ENCODE peak calls at places on chromosomes 6 and 20, in four cellular contexts. C, W, G and O are unnamed samples.

GRCh38 chr6:128710305-128710704 is 172.6 kb upstream of the LAMA2 start:
- DNase-seq in C (no peak), W (no peak), G (no peak), O (no peak)

GRCh38 chr6:11121851-11122250 is 10.3 kb upstream of the ERVFRD-1 start:
- DNase-seq in C (no peak), W (no peak), G (no peak), O (no peak)

GRCh38 chr6:90466191-90466940 is 120.5 kb downstream of the MAP3K7 start:
- DNase-seq in C (no peak), W (no peak), G (no peak), O (no peak)

GRCh38 chr6:14917101-14917500 is 328.8 kb upstream of the JARID2 start:
- DNase-seq in C (no peak), W (no peak), G (no peak), O (no peak)

GRCh38 chr6:92196320-92196719 is 1223.0 kb downstream of the EPHA7 start:
- DNase-seq in C (no peak), W (no peak), G (peak), O (no peak)

GRCh38 chr20:23103284-23104018 is 17.3 kb upstream of the CD93 start:
- DNase-seq in C (no peak), W (no peak), G (no peak), O (no peak)

GRCh38 chr20:64108731-64109389 is 1.5 kb upstream of the NPBWR2 start:
- DNase-seq in C (no peak), W (no peak), G (no peak), O (no peak)

GRCh38 chr20:21067255-21067654 is 38.9 kb downstream of the LINC00237 start:
- DNase-seq in C (no peak), W (no peak), G (no peak), O (no peak)

GRCh38 chr20:4064118-4064962 is 49.0 kb upstream of the RNF24 start:
- DNase-seq in C (peak), W (no peak), G (peak), O (no peak)

GRCh38 chr20:920306-920705 is 4.2 kb upstream of the ANGPT4 start:
- DNase-seq in C (no peak), W (no peak), G (no peak), O (no peak)

GRCh38 chr6:17012421-17013225 is 89.2 kb upstream of the STMND1 start:
- DNase-seq in C (no peak), W (no peak), G (peak), O (no peak)

GRCh38 chr6:13560651-13561044 is 13.8 kb upstream of the SIRT5 start:
- DNase-seq in C (no peak), W (no peak), G (no peak), O (no peak)

GRCh38 chr6:107114872-107115694 is at the start of gene BEND3:
- DNase-seq in C (no peak), W (no peak), G (peak), O (no peak)
- TF ChIP-seq POLR2AphosphoS5 in C (peak), W (no peak), G (no peak), O (no peak)

GRCh38 chr6:159044899-159045727 is at the start of gene TAGAP:
- DNase-seq in C (no peak), W (no peak), G (peak), O (peak)
- TF ChIP-seq TCF12 in C (no peak), W (no peak), G (no peak), O (peak)

DNA sequence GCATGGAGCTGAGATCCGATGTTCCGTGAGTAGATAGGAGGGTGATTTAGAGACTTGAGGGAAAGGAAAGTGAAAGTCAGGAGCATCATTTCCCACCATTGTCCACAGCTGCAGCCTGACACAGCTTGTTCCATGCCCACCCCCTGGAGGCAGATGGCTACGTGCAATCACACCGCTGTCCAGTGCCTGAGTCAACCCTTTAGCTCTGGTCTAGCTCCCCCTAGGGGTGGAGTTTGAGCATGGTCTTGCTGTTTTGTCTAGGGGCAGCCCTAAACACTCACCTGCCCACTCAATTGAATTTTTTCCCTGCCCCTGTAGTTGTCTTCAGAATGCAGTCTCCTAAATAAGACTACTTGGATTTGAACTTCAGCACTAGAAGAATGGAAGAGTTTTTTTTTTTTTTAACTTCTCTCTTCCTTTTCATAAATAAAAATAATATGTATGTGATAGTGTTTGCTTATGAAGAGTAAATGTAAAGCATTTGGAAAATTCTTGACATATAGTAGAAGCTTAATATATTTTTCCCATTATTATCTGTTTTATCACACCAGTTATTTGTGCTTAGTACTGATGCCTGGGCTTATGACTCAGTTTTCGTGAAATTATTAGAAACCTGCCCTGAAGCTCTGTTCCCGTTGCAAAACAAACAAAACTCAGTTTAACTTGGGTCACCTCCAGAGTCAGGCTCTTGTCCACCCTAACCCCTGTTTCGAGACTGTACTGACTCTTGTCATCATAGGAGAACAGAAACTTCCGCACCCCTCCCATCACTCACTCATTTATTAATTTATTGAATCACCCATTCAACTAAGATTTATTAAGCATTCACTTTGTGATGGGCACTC is 814.8 kb downstream of the MAFB start:
- DNase-seq in C (peak), W (peak), G (peak), O (peak)
- TF ChIP-seq POLR2AphosphoS5 in C (no peak), W (no peak), G (no peak), O (no peak)

DNA sequence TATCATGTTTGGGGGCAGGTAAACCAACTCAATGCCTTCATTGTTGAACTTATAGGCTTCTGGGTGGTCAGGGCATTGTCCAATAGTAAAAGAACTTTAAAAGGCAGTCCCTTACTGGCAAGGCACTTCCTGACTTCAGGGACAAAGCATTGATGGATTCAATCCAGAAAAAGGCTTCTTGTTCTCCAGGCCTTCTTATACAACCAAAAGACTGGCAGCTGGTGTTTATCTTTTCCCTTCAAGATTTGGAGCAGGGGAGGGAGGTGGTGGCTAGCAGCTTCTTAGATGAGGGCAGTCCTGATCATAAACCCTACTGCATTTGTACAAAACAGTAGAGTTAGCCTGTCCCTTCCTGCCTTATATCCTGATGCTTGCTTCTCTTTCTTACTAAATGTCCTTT is 57.5 kb downstream of the NCOA3 start:
- DNase-seq in C (no peak), W (no peak), G (no peak), O (no peak)
- TF ChIP-seq TCF12 in C (no peak), W (no peak), G (no peak), O (no peak)

DNA sequence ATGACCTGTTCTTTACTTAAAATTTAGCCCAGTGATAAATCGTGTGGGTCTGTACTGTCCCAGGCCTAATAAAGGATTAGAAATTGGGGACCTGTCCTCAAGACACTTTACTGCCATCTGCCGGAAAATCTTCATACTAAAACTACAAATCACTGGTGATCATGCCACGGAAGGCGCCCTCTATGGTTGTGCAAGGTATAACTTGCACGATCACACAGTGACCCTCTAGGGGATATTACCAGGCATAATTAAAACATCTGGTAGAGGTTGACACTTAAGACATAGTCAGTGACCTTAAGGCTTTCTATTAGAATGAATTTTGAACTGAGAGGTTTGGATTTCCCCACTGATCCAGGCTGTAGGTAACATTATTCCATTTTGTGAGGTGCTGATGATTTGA is 172.6 kb downstream of the BMP2 start:
- DNase-seq in C (peak), W (peak), G (peak), O (no peak)
- TF ChIP-seq POLR2AphosphoS5 in C (no peak), W (no peak), G (no peak), O (no peak)